ENCODE peak calls at places on chromosomes 16 and 17, in four cellular contexts. A is IMR-90, J is GM12878, U is K562. I is an unnamed sample.

GRCh38 chr17:74862108-74862901 is 2.6 kb upstream of the GRIN2C start:
- DNase-seq in A (peak; percentile 9), J (no peak), U (peak; percentile 68), I (no peak)

GRCh38 chr17:74442670-74443515 is 11.0 kb downstream of the GPRC5C start:
- DNase-seq in A (no peak), J (no peak), U (peak; percentile 62), I (peak; percentile 69)

GRCh38 chr16:23869052-23869451 is 33.3 kb downstream of the PRKCB start:
- DNase-seq in A (no peak), J (no peak), U (no peak), I (no peak)

GRCh38 chr16:29977063-29977462 is 3.4 kb downstream of the TAOK2 start:
- DNase-seq in A (no peak), J (no peak), U (no peak), I (no peak)

GRCh38 chr16:51524070-51524469 is 373.0 kb upstream of the SALL1 start:
- DNase-seq in A (no peak), J (no peak), U (no peak), I (no peak)

GRCh38 chr16:74450967-74451760 is 29.9 kb upstream of the CLEC18B start:
- DNase-seq in A (no peak), J (no peak), U (no peak), I (no peak)

GRCh38 chr17:56595831-56596740 is 2.6 kb downstream of the NOG start:
- DNase-seq in A (peak; percentile 10), J (no peak), U (no peak), I (peak; percentile 80)

GRCh38 chr16:4015275-4015990 is 100.8 kb downstream of the ADCY9 start:
- DNase-seq in A (no peak), J (no peak), U (peak; percentile 27), I (no peak)

GRCh38 chr17:3916825-3917224 is 560 bp upstream of the P2RX1 start:
- DNase-seq in A (no peak), J (no peak), U (no peak), I (no peak)

GRCh38 chr17:81066072-81066471 is 31.1 kb downstream of the BAIAP2 start:
- DNase-seq in A (no peak), J (no peak), U (no peak), I (no peak)

GRCh38 chr17:63150994-63151464 is 185.0 kb downstream of the TANC2 start:
- DNase-seq in A (peak; percentile 80), J (no peak), U (no peak), I (no peak)

GRCh38 chr17:48555616-48556533 is 11.0 kb upstream of the HOXB2 start:
- DNase-seq in A (peak; percentile 63), J (no peak), U (peak; percentile 82), I (no peak)

GRCh38 chr17:49798182-49798581 is 9.7 kb downstream of the KAT7 start:
- DNase-seq in A (peak; percentile 71), J (no peak), U (no peak), I (no peak)

GRCh38 chr16:16045879-16046278 is 96.5 kb downstream of the ABCC1 start:
- DNase-seq in A (no peak), J (no peak), U (no peak), I (no peak)

GRCh38 chr17:2063306-2064146 is 8.6 kb downstream of the HIC1 start:
- DNase-seq in A (peak; percentile 72), J (no peak), U (no peak), I (no peak)

GRCh38 chr17:43399839-43400328 is 1.1 kb downstream of the ARL4D start:
- DNase-seq in A (no peak), J (no peak), U (no peak), I (no peak)

GRCh38 chr16:69494993-69495392 is 70.6 kb downstream of the CYB5B start:
- DNase-seq in A (no peak), J (no peak), U (peak; percentile 66), I (peak; percentile 83)

GRCh38 chr17:1785925-1786324 is 24.1 kb downstream of the SERPINF1 start:
- DNase-seq in A (no peak), J (no peak), U (no peak), I (no peak)

GRCh38 chr16:12737563-12737962 is 66.1 kb downstream of the CPPED1 start:
- DNase-seq in A (no peak), J (no peak), U (peak; percentile 33), I (no peak)
- TF ChIP-seq CHD1 in A (no peak), J (no peak), U (no peak), I (no peak)

DNA sequence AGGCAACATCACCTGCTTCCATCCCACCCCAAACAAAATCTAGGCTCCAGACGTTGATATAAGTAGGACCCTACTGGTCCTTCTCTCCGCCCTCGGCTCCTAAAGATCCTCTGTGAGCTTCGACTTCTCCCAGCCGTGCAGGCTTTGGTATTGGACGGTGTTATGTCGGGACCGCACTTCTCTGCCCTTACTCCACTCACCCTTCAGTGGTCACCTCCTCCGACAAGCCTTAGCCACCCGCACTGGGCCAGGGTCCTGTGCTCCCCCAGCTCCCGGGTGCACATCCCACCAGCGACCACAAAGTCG is 1.6 kb downstream of the PSMB10 start:
- DNase-seq in A (no peak), J (no peak), U (no peak), I (no peak)
- TF ChIP-seq CHD1 in A (no peak), J (no peak), U (no peak), I (no peak)

GRCh38 chr16:35749253-35750141 is 2290.1 kb downstream of the TP53TG3F start:
- DNase-seq in A (no peak), J (no peak), U (no peak), I (no peak)
- TF ChIP-seq CHD1 in A (no peak), J (no peak), U (no peak), I (no peak)

GRCh38 chr16:11200523-11201063 is 55.4 kb downstream of the SOCS1 start:
- DNase-seq in A (no peak), J (no peak), U (no peak), I (no peak)

GRCh38 chr16:11202260-11203091 is 53.5 kb downstream of the SOCS1 start:
- DNase-seq in A (peak; percentile 65), J (peak; percentile 62), U (no peak), I (no peak)

GRCh38 chr16:11198817-11199216 is 57.2 kb downstream of the SOCS1 start:
- DNase-seq in A (no peak), J (no peak), U (peak; percentile 70), I (no peak)

GRCh38 chr16:11203111-11203623 is 52.8 kb downstream of the SOCS1 start:
- DNase-seq in A (no peak), J (no peak), U (no peak), I (no peak)

DNA sequence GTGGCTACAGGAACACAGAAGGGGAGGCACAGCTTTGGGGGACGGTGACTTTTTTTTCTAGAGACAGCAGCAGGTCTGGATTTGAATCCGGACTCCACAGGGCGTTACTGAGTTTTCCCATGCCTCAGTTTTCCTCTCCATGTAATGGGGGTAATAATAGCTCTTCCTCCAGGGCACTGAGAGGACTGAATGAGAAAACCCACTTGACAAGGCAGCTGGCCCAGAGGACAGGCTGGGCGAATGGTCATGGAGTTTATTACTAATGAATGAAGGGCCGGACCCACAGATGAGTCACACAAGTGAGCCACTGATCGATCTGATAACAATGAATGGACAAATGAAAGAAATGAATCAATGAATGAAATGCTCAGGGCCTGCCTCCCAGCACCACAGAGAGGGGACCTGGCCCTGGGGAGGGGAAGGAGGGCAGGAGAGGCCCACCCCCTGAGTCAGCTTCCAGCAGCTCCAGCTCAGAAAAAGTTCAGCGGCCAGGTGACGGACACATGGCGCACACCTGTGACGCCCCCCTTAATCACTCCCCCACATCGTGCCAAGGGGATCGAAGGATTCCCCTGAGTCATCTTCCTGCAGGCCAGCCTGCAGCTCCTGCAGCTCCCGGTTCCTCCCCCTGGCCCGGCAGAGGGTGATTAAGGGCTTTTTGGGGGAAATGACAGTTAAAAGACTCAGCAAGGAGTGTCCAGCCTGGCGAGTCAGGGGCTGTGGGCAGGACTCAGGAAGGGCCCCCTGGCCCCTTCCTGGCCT is 54.3 kb downstream of the SOCS1 start:
- DNase-seq in A (peak; percentile 93), J (no peak), U (peak; percentile 86), I (no peak)
- TF ChIP-seq CHD1 in A (no peak), J (no peak), U (no peak), I (no peak)

GRCh38 chr17:17808706-17809432 is 27.9 kb downstream of the SREBF1 start:
- DNase-seq in A (peak; percentile 37), J (no peak), U (no peak), I (no peak)

GRCh38 chr17:17811381-17812210 is 25.2 kb downstream of the SREBF1 start:
- DNase-seq in A (no peak), J (no peak), U (no peak), I (no peak)

GRCh38 chr17:17807440-17807839 is 29.3 kb downstream of the SREBF1 start:
- DNase-seq in A (no peak), J (no peak), U (no peak), I (no peak)

GRCh38 chr17:17810374-17811248 is 26.2 kb downstream of the SREBF1 start:
- DNase-seq in A (no peak), J (no peak), U (no peak), I (peak; percentile 84)

DNA sequence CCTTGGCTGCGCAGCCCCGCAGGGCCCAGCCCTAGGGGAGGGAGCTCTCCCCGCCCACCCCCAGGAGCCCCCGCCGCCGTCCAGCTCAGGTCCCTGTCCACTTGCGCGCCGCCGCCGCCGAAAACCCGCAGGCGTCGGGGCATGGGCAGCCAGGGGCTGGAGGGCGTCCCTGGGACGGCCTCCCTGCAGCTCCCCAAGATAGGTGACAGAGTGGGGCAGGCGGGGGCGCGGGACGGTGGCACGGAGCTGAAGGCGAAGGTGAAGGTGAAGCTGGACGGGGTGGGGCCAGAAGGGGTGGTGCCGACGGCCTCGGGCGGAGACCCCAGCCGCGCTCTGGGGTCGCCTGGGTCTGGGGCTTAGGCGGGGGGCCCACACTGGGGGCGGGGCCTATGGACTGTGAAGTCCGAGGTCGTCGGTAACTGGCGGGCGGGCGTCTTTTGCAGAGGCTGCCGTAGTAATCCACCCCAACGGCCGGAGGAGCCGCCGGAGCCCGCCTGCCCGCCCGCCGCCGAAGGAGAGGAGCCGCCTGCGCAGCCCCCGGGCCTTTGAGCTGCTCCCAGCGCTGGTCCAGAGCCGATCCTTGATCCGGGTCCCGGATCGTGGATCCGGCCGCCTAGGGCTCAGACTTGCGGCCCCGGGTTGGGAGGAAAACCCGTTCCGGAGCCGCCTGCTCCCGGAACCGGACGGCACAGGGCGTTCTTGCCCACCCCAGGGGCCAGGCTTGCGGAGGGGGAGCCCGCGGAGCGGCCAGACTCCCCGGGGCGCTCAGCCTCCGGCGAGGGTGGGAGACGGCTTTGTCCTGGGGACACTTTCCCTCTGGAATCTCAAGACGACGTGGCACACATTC is 27.0 kb downstream of the SREBF1 start:
- DNase-seq in A (no peak), J (no peak), U (no peak), I (peak; percentile 94)
- TF ChIP-seq CHD1 in A (no peak), J (no peak), U (no peak), I (no peak)

DNA sequence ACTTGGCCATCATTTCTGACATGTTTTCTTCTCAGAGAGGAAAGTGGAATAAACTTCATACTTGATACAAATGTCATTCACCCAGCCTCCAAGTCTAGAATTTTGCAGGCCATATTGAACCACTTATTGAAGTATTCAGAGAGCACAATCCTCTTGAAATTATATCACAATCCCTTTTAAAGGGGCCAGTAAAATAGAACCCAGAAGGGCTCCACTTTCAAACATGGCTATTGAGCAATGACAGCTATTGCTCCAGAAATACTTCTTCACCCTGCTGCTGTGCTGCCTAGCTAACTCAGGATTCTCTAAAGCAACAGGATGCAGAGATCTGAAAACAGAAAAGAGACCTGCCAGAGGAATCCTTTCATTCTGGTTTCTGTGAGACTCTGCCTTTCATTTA is 275.0 kb upstream of the CDH5 start:
- DNase-seq in A (peak; percentile 38), J (no peak), U (no peak), I (no peak)
- TF ChIP-seq CHD1 in A (no peak), J (no peak), U (no peak), I (no peak)

GRCh38 chr17:8226536-8227237 is 16.3 kb upstream of the AURKB start:
- DNase-seq in A (peak; percentile 91), J (peak; percentile 78), U (peak; percentile 62), I (peak; percentile 90)
- TF ChIP-seq CHD1 in A (peak; percentile 53), J (no peak), U (peak; percentile 15), I (no peak)

GRCh38 chr17:66094727-66095126 is 97.2 kb downstream of the CEP112 start:
- DNase-seq in A (no peak), J (no peak), U (no peak), I (no peak)
- TF ChIP-seq CHD1 in A (no peak), J (no peak), U (no peak), I (no peak)